ENCODE peak calls at places on chromosomes 6 and 20, in six cellular contexts. Q is ovary, S is left lung, A is endodermal cell, E is activated B cell treated with CpG ODN at 0.5 μM for 24 hours, H is A549. U is an unnamed sample.

GRCh38 chr6:76552268-76552667 is 479.8 kb upstream of the IMPG1 start:
- DNase-seq in Q (no peak), S (no peak), A (no peak), E (no peak), H (no peak), U (no peak)

GRCh38 chr20:41654292-41654691 is 36.1 kb upstream of the CHD6 start:
- DNase-seq in Q (no peak), S (no peak), A (no peak), E (no peak), H (no peak), U (no peak)

GRCh38 chr20:49203011-49203410 is 14.9 kb upstream of the STAU1 start:
- DNase-seq in Q (no peak), S (no peak), A (no peak), E (no peak), H (no peak), U (no peak)

GRCh38 chr6:14012313-14013036 is 87.7 kb downstream of the RNF182 start:
- DNase-seq in Q (no peak), S (no peak), A (peak), E (no peak), H (no peak), U (no peak)

GRCh38 chr6:52361347-52361944 is 505 bp upstream of the PAQR8 start:
- DNase-seq in Q (peak), S (no peak), A (peak), E (peak), H (no peak), U (peak)

GRCh38 chr6:7566617-7567173 is 23.3 kb upstream of the SNRNP48 start:
- DNase-seq in Q (no peak), S (no peak), A (peak), E (no peak), H (peak), U (no peak)

GRCh38 chr6:157724960-157725741 is 97.9 kb upstream of the SNX9 start:
- DNase-seq in Q (no peak), S (no peak), A (no peak), E (no peak), H (no peak), U (no peak)

GRCh38 chr6:138970159-138970558 is 17.9 kb downstream of the REPS1 start:
- DNase-seq in Q (no peak), S (no peak), A (no peak), E (no peak), H (no peak), U (no peak)

GRCh38 chr6:75528423-75528822 is 34.8 kb upstream of the FILIP1 start:
- DNase-seq in Q (no peak), S (no peak), A (no peak), E (no peak), H (no peak), U (no peak)

GRCh38 chr6:16318538-16318937 is 80.2 kb downstream of the GMPR start:
- DNase-seq in Q (no peak), S (no peak), A (no peak), E (no peak), H (no peak), U (no peak)

GRCh38 chr6:155188707-155189496 is 74.9 kb upstream of the CLDN20 start:
- DNase-seq in Q (no peak), S (no peak), A (no peak), E (no peak), H (no peak), U (no peak)

GRCh38 chr20:54256202-54256601 is 48.3 kb downstream of the PFDN4 start:
- DNase-seq in Q (no peak), S (no peak), A (no peak), E (no peak), H (no peak), U (no peak)

GRCh38 chr20:34850969-34851368 is 21.7 kb downstream of the GGT7 start:
- DNase-seq in Q (no peak), S (no peak), A (no peak), E (no peak), H (no peak), U (no peak)

GRCh38 chr6:144215402-144215931 is 65.2 kb downstream of the STX11 start:
- DNase-seq in Q (no peak), S (peak), A (peak), E (no peak), H (no peak), U (no peak)

GRCh38 chr6:144217264-144217663 is 66.9 kb downstream of the STX11 start:
- DNase-seq in Q (no peak), S (no peak), A (no peak), E (no peak), H (no peak), U (no peak)

GRCh38 chr6:144215932-144216667 is 65.8 kb downstream of the STX11 start:
- DNase-seq in Q (peak), S (peak), A (peak), E (peak), H (peak), U (peak)

GRCh38 chr6:144217797-144218196 is 67.3 kb upstream of the UTRN start:
- DNase-seq in Q (no peak), S (no peak), A (no peak), E (no peak), H (no peak), U (no peak)

GRCh38 chr6:144216668-144217218 is 66.4 kb downstream of the STX11 start:
- DNase-seq in Q (no peak), S (peak), A (no peak), E (no peak), H (no peak), U (peak)
- TF ChIP-seq CTCF in Q (no peak), S (no peak), A (no peak), E (no peak), H (no peak), U (peak)

GRCh38 chr20:58308680-58309527 is 611 bp upstream of the RAB22A start:
- DNase-seq in Q (peak), S (peak), A (peak), E (peak), H (peak), U (peak)

GRCh38 chr20:58309607-58310290 is at the start of gene RAB22A:
- DNase-seq in Q (peak), S (peak), A (peak), E (peak), H (peak), U (peak)

GRCh38 chr20:58312836-58313235 is 3.3 kb downstream of the RAB22A start:
- DNase-seq in Q (no peak), S (no peak), A (no peak), E (no peak), H (no peak), U (no peak)

GRCh38 chr20:58308290-58308679 is 1.2 kb upstream of the RAB22A start:
- DNase-seq in Q (no peak), S (no peak), A (no peak), E (no peak), H (no peak), U (no peak)

DNA sequence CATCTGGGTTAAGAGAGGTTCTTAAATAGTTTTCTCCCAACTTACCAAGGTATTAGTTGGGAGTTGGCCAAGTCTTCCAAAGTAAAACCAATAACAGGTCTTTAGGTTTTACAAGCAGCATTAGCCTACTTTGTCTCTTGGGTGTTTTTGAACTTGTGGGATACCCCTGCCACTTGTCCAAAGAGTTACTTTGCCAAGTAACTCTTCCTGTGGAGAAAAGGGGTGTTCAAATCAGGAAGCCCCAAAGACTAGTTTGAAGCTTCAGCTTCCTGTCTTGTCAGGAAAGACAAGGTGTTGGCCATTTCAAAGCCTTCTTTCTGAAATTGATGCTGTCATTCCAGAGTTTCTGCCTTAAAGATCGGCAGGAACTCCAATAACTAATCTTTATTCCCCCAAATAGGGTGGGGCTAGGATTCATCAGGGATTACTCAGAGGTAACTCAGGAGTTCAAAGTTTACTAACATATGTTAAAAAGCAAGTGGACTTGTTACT is 822 bp downstream of the RAB22A start:
- DNase-seq in Q (no peak), S (no peak), A (no peak), E (no peak), H (no peak), U (no peak)
- TF ChIP-seq CTCF in Q (no peak), S (no peak), A (no peak), E (no peak), H (no peak), U (no peak)

GRCh38 chr6:95249661-95250060 is 327.7 kb upstream of the MANEA start:
- DNase-seq in Q (no peak), S (no peak), A (no peak), E (no peak), H (no peak), U (no peak)

GRCh38 chr6:95243091-95243490 is 334.2 kb upstream of the MANEA start:
- DNase-seq in Q (no peak), S (no peak), A (no peak), E (no peak), H (no peak), U (no peak)

GRCh38 chr6:95249176-95249575 is 328.2 kb upstream of the MANEA start:
- DNase-seq in Q (no peak), S (no peak), A (no peak), E (no peak), H (peak), U (no peak)

GRCh38 chr6:95244749-95245148 is 332.6 kb upstream of the MANEA start:
- DNase-seq in Q (no peak), S (no peak), A (no peak), E (no peak), H (peak), U (no peak)

GRCh38 chr6:95248501-95248900 is 328.8 kb upstream of the MANEA start:
- DNase-seq in Q (no peak), S (no peak), A (no peak), E (no peak), H (peak), U (no peak)
- TF ChIP-seq CTCF in Q (no peak), S (no peak), A (no peak), E (no peak), H (no peak), U (no peak)

DNA sequence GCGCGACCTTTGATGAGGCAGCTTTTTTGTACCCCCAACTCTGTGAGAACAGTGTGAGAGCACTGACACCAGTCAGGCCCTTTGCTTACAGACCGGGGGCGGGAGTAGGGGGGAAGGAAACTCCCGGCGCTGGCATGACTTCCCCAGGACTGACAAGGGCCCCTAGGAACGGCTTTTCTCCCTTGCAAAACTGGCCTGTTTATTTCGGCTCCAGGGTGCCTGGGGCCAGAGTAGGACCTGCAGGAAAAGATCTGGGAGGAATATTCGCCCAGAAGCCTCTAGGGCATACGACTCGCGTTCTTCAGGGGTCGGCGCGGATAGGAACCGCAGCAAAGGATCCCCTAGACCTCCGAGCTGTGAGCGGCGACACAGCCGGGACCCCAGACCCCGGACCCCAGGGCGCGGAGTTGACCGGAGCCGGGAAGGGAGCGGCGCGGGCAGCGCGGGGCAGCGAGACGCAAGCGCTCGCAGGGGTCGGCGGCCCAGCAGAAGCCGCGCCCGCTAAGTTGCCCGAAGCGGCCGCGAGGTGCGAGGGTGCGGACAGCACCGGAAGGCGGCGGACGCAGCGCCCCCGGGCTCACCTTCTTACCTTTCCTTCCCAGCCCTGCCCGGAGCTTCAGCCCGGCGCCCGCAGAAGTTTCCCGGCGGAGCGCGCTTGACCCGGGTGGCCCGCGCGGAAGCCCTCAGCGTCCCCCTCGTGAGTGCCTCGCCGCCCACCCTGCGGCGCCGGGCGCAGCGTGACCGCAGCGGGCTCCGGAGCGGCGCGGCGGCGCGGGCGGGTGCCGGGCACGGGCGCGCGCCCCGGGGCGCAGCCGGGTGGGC is at the start of gene POPDC3:
- DNase-seq in Q (no peak), S (no peak), A (peak), E (no peak), H (peak), U (no peak)
- TF ChIP-seq CTCF in Q (no peak), S (no peak), A (peak), E (no peak), H (no peak), U (no peak)

GRCh38 chr6:107186047-107186446 is 70.7 kb upstream of the BEND3 start:
- DNase-seq in Q (no peak), S (no peak), A (no peak), E (no peak), H (no peak), U (no peak)
- TF ChIP-seq CTCF in Q (no peak), S (no peak), A (no peak), E (no peak), H (no peak), U (no peak)

GRCh38 chr6:134229520-134229919 is 88.4 kb downstream of the SGK1 start:
- DNase-seq in Q (no peak), S (no peak), A (no peak), E (no peak), H (no peak), U (no peak)
- TF ChIP-seq CTCF in Q (no peak), S (no peak), A (no peak), E (no peak), H (no peak), U (no peak)

DNA sequence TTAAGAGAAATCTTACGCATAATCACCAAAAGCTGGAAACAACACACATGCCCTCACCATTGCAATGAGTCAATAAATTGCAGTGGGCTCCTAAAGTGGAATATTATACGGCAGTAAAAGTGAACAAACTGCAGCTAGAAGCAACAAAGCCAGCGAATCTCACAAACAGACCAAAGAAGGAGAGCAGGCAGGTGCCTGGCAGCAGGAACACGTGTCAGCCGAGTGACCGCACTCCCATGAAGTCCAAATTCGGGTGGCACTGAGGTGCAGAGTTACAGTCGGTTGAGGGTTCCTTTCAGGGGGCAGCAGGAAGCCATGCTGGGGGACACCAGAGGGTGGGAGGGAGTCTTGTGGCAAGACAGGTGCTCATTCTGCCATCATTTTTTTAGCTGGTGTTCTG is 313.1 kb downstream of the TAF4 start:
- DNase-seq in Q (no peak), S (no peak), A (no peak), E (no peak), H (no peak), U (peak)
- TF ChIP-seq CTCF in Q (no peak), S (no peak), A (no peak), E (no peak), H (no peak), U (no peak)

GRCh38 chr20:5119435-5120188 is at the start of gene PCNA:
- DNase-seq in Q (peak), S (peak), A (peak), E (peak), H (peak), U (peak)
- TF ChIP-seq CTCF in Q (no peak), S (peak), A (no peak), E (no peak), H (no peak), U (no peak)

GRCh38 chr6:3868544-3868943 is 19.4 kb downstream of the FAM50B start:
- DNase-seq in Q (no peak), S (no peak), A (no peak), E (no peak), H (no peak), U (no peak)
- TF ChIP-seq CTCF in Q (no peak), S (no peak), A (no peak), E (no peak), H (no peak), U (no peak)

DNA sequence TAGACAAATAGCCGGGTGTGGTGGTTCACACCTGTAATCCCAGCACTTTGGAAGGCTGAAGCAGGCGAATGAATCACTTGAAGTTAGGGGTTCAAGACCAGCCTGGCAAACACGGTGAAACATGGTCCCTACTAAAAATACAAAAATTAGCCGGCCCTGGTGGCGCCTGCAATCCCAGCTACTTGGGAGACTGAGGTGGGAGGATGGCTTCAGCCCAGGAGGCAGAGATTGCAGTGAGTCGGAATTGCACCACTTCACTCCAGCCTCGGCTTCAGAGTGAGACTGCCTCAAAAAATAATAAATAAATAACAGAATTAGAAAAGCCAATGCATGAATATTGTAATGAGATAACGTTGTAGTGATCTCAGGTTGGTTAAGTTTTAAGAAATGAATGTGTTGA is 61.3 kb downstream of the RFX6 start:
- DNase-seq in Q (no peak), S (no peak), A (no peak), E (no peak), H (no peak), U (no peak)
- TF ChIP-seq CTCF in Q (no peak), S (no peak), A (no peak), E (no peak), H (no peak), U (no peak)